ENCODE peak calls at places on chromosomes 12 and 14, in eight cellular contexts. N is CD8-positive, alpha-beta T cell; P is brain microvascular endothelial cell; Q is BE2C; V is GM23338; S is NCI-H82; U is nucleus accumbens; W is stimulated activated CD4-positive, alpha-beta T cell treated with anti-CD3 and anti-CD28 coated beads, Interleukin-12 subunit alpha, Interleukin-12 subunit beta, amount 100 ng/mL, for 4 hours. C is an unnamed sample.

GRCh38 chr12:124939428-124940142 is 25.1 kb upstream of the UBC start:
- DNase-seq in N (peak; percentile 82), P (peak; percentile 91), Q (peak; percentile 94), V (peak; percentile 95), S (no peak), U (no peak), W (peak; percentile 89), C (peak; percentile 98)

GRCh38 chr12:50659260-50659659 is 104.6 kb upstream of the ATF1 start:
- DNase-seq in N (no peak), P (no peak), Q (no peak), V (no peak), S (no peak), U (no peak), W (no peak), C (no peak)

GRCh38 chr14:97442363-97442762 is 645.2 kb downstream of the VRK1 start:
- DNase-seq in N (no peak), P (no peak), Q (no peak), V (no peak), S (no peak), U (no peak), W (no peak), C (no peak)

GRCh38 chr14:70812124-70812818 is 3.0 kb upstream of the MAP3K9 start:
- DNase-seq in N (no peak), P (no peak), Q (no peak), V (no peak), S (no peak), U (no peak), W (no peak), C (no peak)

GRCh38 chr14:104195854-104196253 is 57.5 kb downstream of the KIF26A start:
- DNase-seq in N (no peak), P (no peak), Q (no peak), V (no peak), S (no peak), U (no peak), W (no peak), C (no peak)

GRCh38 chr12:70664463-70664862 is 27.2 kb upstream of the PTPRB start:
- DNase-seq in N (no peak), P (no peak), Q (no peak), V (peak; percentile 37), S (peak; percentile 2), U (peak; percentile 8), W (no peak), C (no peak)

GRCh38 chr14:64946310-64947045 is 3.9 kb upstream of the GPX2 start:
- DNase-seq in N (no peak), P (no peak), Q (no peak), V (no peak), S (no peak), U (no peak), W (no peak), C (no peak)

GRCh38 chr12:65616022-65616421 is 208.3 kb upstream of the HMGA2 start:
- DNase-seq in N (no peak), P (no peak), Q (no peak), V (no peak), S (no peak), U (no peak), W (no peak), C (no peak)

GRCh38 chr12:68119724-68120211 is 39.8 kb downstream of the IFNG start:
- DNase-seq in N (no peak), P (no peak), Q (no peak), V (no peak), S (no peak), U (no peak), W (peak; percentile 34), C (no peak)

GRCh38 chr12:72141381-72141780 is 130.8 kb upstream of the TRHDE start:
- DNase-seq in N (no peak), P (peak; percentile 17), Q (no peak), V (no peak), S (peak; percentile 48), U (no peak), W (no peak), C (peak; percentile 12)

GRCh38 chr12:54207539-54208267 is 18.9 kb upstream of the SMUG1 start:
- DNase-seq in N (peak; percentile 66), P (peak; percentile 43), Q (peak; percentile 88), V (peak; percentile 96), S (peak; percentile 94), U (peak; percentile 8), W (peak; percentile 78), C (peak; percentile 79)

GRCh38 chr14:61527325-61528100 is 167.8 kb upstream of the HIF1A start:
- DNase-seq in N (no peak), P (peak; percentile 87), Q (peak; percentile 29), V (no peak), S (no peak), U (no peak), W (no peak), C (no peak)

GRCh38 chr12:93106910-93107309 is 177.8 kb upstream of the EEA1 start:
- DNase-seq in N (no peak), P (no peak), Q (no peak), V (no peak), S (peak; percentile 90), U (no peak), W (no peak), C (no peak)

GRCh38 chr14:33834101-33834955 is 116.5 kb downstream of the EGLN3 start:
- DNase-seq in N (no peak), P (no peak), Q (no peak), V (peak; percentile 27), S (no peak), U (no peak), W (no peak), C (no peak)

GRCh38 chr14:65241125-65241752 is 138.9 kb upstream of the MAX start:
- DNase-seq in N (no peak), P (no peak), Q (no peak), V (no peak), S (no peak), U (no peak), W (no peak), C (no peak)

GRCh38 chr12:131089526-131090253 is 136.0 kb downstream of the ADGRD1 start:
- DNase-seq in N (no peak), P (no peak), Q (peak; percentile 2), V (no peak), S (no peak), U (no peak), W (no peak), C (no peak)

C was measured in SK-N-DZ.